ENCODE peak calls at places on chromosomes 11 and 22, in five cellular contexts. One of them, this sample, is unnamed.

GRCh38 chr22:50274311-50274710 is 4.1 kb upstream of the MAPK11 start:
- DNase-seq in NCI-H1436: peak
- DNase-seq in GDM1: peak
- DNase-seq in NCI-H2107: no peak
- DNase-seq in lung: no peak
- DNase-seq in this sample: no peak

GRCh38 chr11:15818132-15818842 is 538.1 kb downstream of the SOX6 start:
- DNase-seq in NCI-H1436: no peak
- DNase-seq in GDM1: no peak
- DNase-seq in NCI-H2107: no peak
- DNase-seq in lung: no peak
- DNase-seq in this sample: no peak

GRCh38 chr11:79413258-79413657 is 27.6 kb downstream of the TENM4 start:
- DNase-seq in NCI-H1436: no peak
- DNase-seq in GDM1: no peak
- DNase-seq in NCI-H2107: no peak
- DNase-seq in lung: peak
- DNase-seq in this sample: peak

GRCh38 chr11:18700375-18700774 is 1.8 kb downstream of the TMEM86A start:
- DNase-seq in NCI-H1436: no peak
- DNase-seq in GDM1: no peak
- DNase-seq in NCI-H2107: no peak
- DNase-seq in lung: no peak
- DNase-seq in this sample: no peak

GRCh38 chr11:112096194-112096593 is 9.5 kb downstream of the SDHD start:
- DNase-seq in NCI-H1436: no peak
- DNase-seq in GDM1: no peak
- DNase-seq in NCI-H2107: no peak
- DNase-seq in lung: no peak
- DNase-seq in this sample: no peak

GRCh38 chr22:24060375-24060788 is 49.3 kb downstream of the CABIN1 start:
- DNase-seq in NCI-H1436: no peak
- DNase-seq in GDM1: no peak
- DNase-seq in NCI-H2107: no peak
- DNase-seq in lung: no peak
- DNase-seq in this sample: peak

GRCh38 chr11:125618383-125618782 is 6.6 kb upstream of the CHEK1 start:
- DNase-seq in NCI-H1436: no peak
- DNase-seq in GDM1: no peak
- DNase-seq in NCI-H2107: no peak
- DNase-seq in lung: no peak
- DNase-seq in this sample: no peak

GRCh38 chr11:75301131-75301530 is 50.3 kb downstream of the ARRB1 start:
- DNase-seq in NCI-H1436: no peak
- DNase-seq in GDM1: no peak
- DNase-seq in NCI-H2107: no peak
- DNase-seq in lung: peak
- DNase-seq in this sample: no peak

GRCh38 chr11:132409591-132410375 is 1039.4 kb downstream of the NTM start:
- DNase-seq in NCI-H1436: no peak
- DNase-seq in GDM1: no peak
- DNase-seq in NCI-H2107: no peak
- DNase-seq in lung: no peak
- DNase-seq in this sample: no peak

GRCh38 chr11:14386895-14387480 is 28.0 kb upstream of the RRAS2 start:
- DNase-seq in NCI-H1436: no peak
- DNase-seq in GDM1: no peak
- DNase-seq in NCI-H2107: no peak
- DNase-seq in lung: no peak
- DNase-seq in this sample: no peak

GRCh38 chr22:38412435-38413084 is 42.4 kb downstream of the KCNJ4 start:
- DNase-seq in NCI-H1436: no peak
- DNase-seq in GDM1: no peak
- DNase-seq in NCI-H2107: no peak
- DNase-seq in lung: peak
- DNase-seq in this sample: peak

GRCh38 chr11:69638941-69639681 is 1.8 kb upstream of the CCND1 start:
- DNase-seq in NCI-H1436: peak
- DNase-seq in GDM1: peak
- DNase-seq in NCI-H2107: no peak
- DNase-seq in lung: peak
- DNase-seq in this sample: peak

GRCh38 chr11:128437137-128437536 is 150.2 kb downstream of the ETS1 start:
- DNase-seq in NCI-H1436: no peak
- DNase-seq in GDM1: no peak
- DNase-seq in NCI-H2107: no peak
- DNase-seq in lung: no peak
- DNase-seq in this sample: no peak

GRCh38 chr11:110087820-110088534 is 5.2 kb upstream of the ZC3H12C start:
- DNase-seq in NCI-H1436: no peak
- DNase-seq in GDM1: no peak
- DNase-seq in NCI-H2107: no peak
- DNase-seq in lung: peak
- DNase-seq in this sample: no peak

GRCh38 chr22:36577019-36577418 is 48.1 kb upstream of the EIF3D start:
- DNase-seq in NCI-H1436: no peak
- DNase-seq in GDM1: no peak
- DNase-seq in NCI-H2107: no peak
- DNase-seq in lung: no peak
- DNase-seq in this sample: no peak